ENCODE peak calls at places on chromosomes 2 and 18, in four cellular contexts. One of them, this sample, is unnamed.
A peak's percentile ranks its signal among the peaks of the same experiment; 100 is the strongest.

GRCh38 chr2:76985387-76986136 is 536.6 kb downstream of the LRRTM4 start:
- DNase-seq in GM23248: no peak
- DNase-seq in PC-9: no peak
- DNase-seq in A549: no peak
- DNase-seq in this sample: no peak

GRCh38 chr2:64730551-64731305 is 77.0 kb upstream of the SERTAD2 start:
- DNase-seq in PC-9: no peak
- DNase-seq in GM23248: peak; percentile 92
- DNase-seq in A549: no peak
- DNase-seq in this sample: peak; percentile 74

GRCh38 chr2:67641709-67642397 is 244.7 kb downstream of the ETAA1 start:
- DNase-seq in PC-9: no peak
- DNase-seq in A549: no peak
- DNase-seq in GM23248: no peak
- DNase-seq in this sample: peak; percentile 35

GRCh38 chr18:79371536-79372210 is 24.1 kb upstream of the NFATC1 start:
- DNase-seq in PC-9: no peak
- DNase-seq in GM23248: no peak
- DNase-seq in A549: no peak
- DNase-seq in this sample: no peak

GRCh38 chr2:215624423-215624829 is 188.6 kb upstream of the FN1 start:
- DNase-seq in GM23248: peak; percentile 92
- DNase-seq in A549: peak; percentile 56
- DNase-seq in PC-9: peak; percentile 71
- DNase-seq in this sample: peak; percentile 80

GRCh38 chr2:240602266-240603050 is 15.9 kb downstream of the CAPN10 start:
- DNase-seq in GM23248: no peak
- DNase-seq in PC-9: no peak
- DNase-seq in A549: no peak
- DNase-seq in this sample: no peak

GRCh38 chr18:78602430-78602829 is 377.2 kb upstream of the SALL3 start:
- DNase-seq in GM23248: no peak
- DNase-seq in A549: no peak
- DNase-seq in PC-9: no peak
- DNase-seq in this sample: no peak

GRCh38 chr2:76295762-76296161 is 585.0 kb upstream of the GCFC2 start:
- DNase-seq in A549: no peak
- DNase-seq in GM23248: no peak
- DNase-seq in PC-9: no peak
- DNase-seq in this sample: no peak

GRCh38 chr2:10501521-10501961 is 53.4 kb upstream of the ODC1 start:
- DNase-seq in PC-9: no peak
- DNase-seq in GM23248: no peak
- DNase-seq in A549: no peak
- DNase-seq in this sample: no peak

GRCh38 chr2:160680974-160681373 is 187.4 kb upstream of the RBMS1 start:
- DNase-seq in PC-9: no peak
- DNase-seq in A549: no peak
- DNase-seq in GM23248: no peak
- DNase-seq in this sample: no peak

GRCh38 chr2:236949089-236949935 is 136.4 kb upstream of the COPS8 start:
- DNase-seq in A549: no peak
- DNase-seq in PC-9: no peak
- DNase-seq in GM23248: no peak
- DNase-seq in this sample: no peak

GRCh38 chr18:45874501-45875184 is 49.2 kb downstream of the SIGLEC15 start:
- DNase-seq in A549: no peak
- DNase-seq in PC-9: no peak
- DNase-seq in GM23248: peak; percentile 31
- DNase-seq in this sample: peak; percentile 52

GRCh38 chr2:137886432-137886831 is 77.8 kb upstream of the HNMT start:
- DNase-seq in A549: peak; percentile 52
- DNase-seq in GM23248: no peak
- DNase-seq in PC-9: no peak
- DNase-seq in this sample: peak; percentile 35

GRCh38 chr2:113166187-113166645 is 7.6 kb upstream of the PSD4 start:
- DNase-seq in A549: no peak
- DNase-seq in GM23248: no peak
- DNase-seq in PC-9: no peak
- DNase-seq in this sample: no peak

GRCh38 chr18:58267493-58267892 is 223.5 kb downstream of the NEDD4L start:
- DNase-seq in A549: no peak
- DNase-seq in PC-9: no peak
- DNase-seq in GM23248: peak; percentile 79
- DNase-seq in this sample: peak; percentile 61

GRCh38 chr2:240451791-240452470 is 16.5 kb downstream of the GPC1 start:
- DNase-seq in PC-9: no peak
- DNase-seq in GM23248: no peak
- DNase-seq in A549: no peak
- DNase-seq in this sample: no peak

GRCh38 chr2:37676274-37676673 is 4.8 kb upstream of the CDC42EP3 start:
- DNase-seq in A549: peak; percentile 40
- DNase-seq in PC-9: peak; percentile 86
- DNase-seq in GM23248: peak; percentile 77
- DNase-seq in this sample: peak; percentile 80

GRCh38 chr2:134275058-134275862 is 21.4 kb downstream of the MGAT5 start:
- DNase-seq in PC-9: no peak
- DNase-seq in GM23248: no peak
- DNase-seq in A549: no peak
- DNase-seq in this sample: no peak

GRCh38 chr2:101596346-101596745 is 101.2 kb upstream of the MAP4K4 start:
- DNase-seq in PC-9: no peak
- DNase-seq in GM23248: no peak
- DNase-seq in A549: no peak
- DNase-seq in this sample: peak; percentile 85

GRCh38 chr2:134919360-134920210 is 963 bp downstream of the CCNT2 start:
- DNase-seq in GM23248: peak; percentile 67
- DNase-seq in PC-9: no peak
- DNase-seq in A549: peak; percentile 48
- DNase-seq in this sample: peak; percentile 28

GRCh38 chr18:518081-518480 is 17.6 kb upstream of the COLEC12 start:
- DNase-seq in A549: no peak
- DNase-seq in PC-9: no peak
- DNase-seq in GM23248: peak; percentile 21
- DNase-seq in this sample: no peak

GRCh38 chr2:175154670-175155082 is 13.3 kb downstream of the ATF2 start:
- DNase-seq in A549: peak; percentile 24
- DNase-seq in PC-9: peak; percentile 92
- DNase-seq in GM23248: peak; percentile 78
- DNase-seq in this sample: peak; percentile 64

GRCh38 chr18:33744032-33744697 is 166.1 kb downstream of the ASXL3 start:
- DNase-seq in PC-9: no peak
- DNase-seq in GM23248: no peak
- DNase-seq in A549: no peak
- DNase-seq in this sample: no peak

GRCh38 chr2:39725401-39725800 is 53.7 kb downstream of the THUMPD2 start:
- DNase-seq in PC-9: no peak
- DNase-seq in A549: no peak
- DNase-seq in GM23248: peak; percentile 54
- DNase-seq in this sample: peak; percentile 31

GRCh38 chr2:238761802-238762373 is 86.0 kb upstream of the TWIST2 start:
- DNase-seq in GM23248: peak; percentile 60
- DNase-seq in A549: no peak
- DNase-seq in PC-9: no peak
- DNase-seq in this sample: peak; percentile 25

GRCh38 chr2:190023860-190024259 is 38.7 kb downstream of the MSTN start:
- DNase-seq in A549: peak; percentile 53
- DNase-seq in PC-9: no peak
- DNase-seq in GM23248: peak; percentile 65
- DNase-seq in this sample: peak; percentile 45

GRCh38 chr2:42169869-42170465 is 814 bp downstream of the EML4 start:
- DNase-seq in GM23248: peak; percentile 39
- DNase-seq in A549: no peak
- DNase-seq in PC-9: no peak
- DNase-seq in this sample: no peak

GRCh38 chr18:57210711-57211411 is 64.0 kb downstream of the BOD1L2 start:
- DNase-seq in GM23248: no peak
- DNase-seq in PC-9: peak; percentile 79
- DNase-seq in A549: peak; percentile 30
- DNase-seq in this sample: no peak

DNA sequence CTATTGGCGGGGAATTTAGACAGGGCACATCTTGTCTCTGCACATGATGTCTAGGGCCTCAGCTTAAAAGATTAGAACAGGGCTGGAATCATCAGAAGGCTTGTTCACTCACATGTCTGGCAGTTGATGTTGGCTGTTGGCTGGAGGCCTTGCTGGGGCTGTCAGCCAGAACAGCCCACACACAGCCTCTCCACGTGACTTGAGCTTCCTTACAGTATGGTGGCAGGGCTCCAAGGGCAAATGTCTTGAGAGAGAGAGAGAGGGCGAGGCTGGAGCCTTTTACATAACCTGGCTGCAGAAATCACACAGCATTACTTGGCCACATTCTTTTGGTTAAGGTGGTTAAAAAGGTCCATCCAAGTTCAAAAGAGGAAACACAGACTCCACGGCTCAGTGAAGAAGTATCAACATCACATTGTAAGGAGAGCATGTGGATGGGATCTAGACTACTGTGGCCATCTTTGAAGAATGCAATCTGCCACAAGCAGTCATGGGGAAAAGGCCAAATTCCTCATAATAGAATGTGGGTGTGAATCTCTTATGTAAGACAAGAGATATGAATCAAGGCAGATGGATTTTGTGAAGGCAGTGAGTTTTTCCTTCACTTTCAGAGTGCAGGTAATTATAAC is 30.4 kb downstream of the SRSF7 start:
- DNase-seq in GM23248: peak; percentile 99
- DNase-seq in PC-9: peak; percentile 98
- DNase-seq in A549: peak; percentile 70
- DNase-seq in this sample: peak; percentile 98
- H3K4me2 ChIP-seq in GM23248: peak overlapping the region; percentile 48
- H3K4me2 ChIP-seq in PC-9: peak overlapping the region; percentile 13
- H3K4me2 ChIP-seq in A549: peak overlapping the region; percentile 4
- H3K4me2 ChIP-seq in this sample: peak overlapping the region; percentile 11

DNA sequence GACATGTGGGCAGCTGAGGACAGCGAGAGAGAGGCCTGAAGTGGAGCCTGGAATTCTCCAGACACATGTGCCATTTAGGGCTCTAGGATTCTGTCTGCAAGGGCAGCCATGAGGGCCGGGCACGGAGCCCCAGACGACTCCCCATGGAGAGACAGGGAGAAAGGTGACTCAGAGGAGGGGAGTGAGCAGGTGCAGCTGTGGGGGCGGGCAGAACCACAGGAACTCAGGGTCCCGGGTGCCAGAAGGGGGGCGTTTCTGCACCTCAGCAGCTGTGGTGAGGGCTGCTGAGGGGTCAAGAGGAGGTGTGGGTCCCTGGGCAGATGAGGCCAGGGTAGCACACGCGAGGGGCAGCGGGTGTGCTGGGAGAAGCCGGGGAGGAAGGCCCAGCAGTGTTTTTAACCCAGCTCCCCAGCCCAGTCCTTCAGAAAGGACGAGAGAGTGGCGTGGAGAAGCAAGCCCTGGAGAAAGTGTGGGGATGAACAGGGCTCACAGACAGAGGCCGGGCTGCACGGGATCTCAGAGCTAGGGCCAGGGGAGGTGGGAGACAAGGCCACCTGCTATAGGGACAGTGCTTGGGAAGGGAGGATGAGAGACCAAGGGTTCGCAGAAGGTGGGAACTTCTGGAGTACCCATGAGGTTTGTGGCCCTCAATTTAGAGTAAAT is 7.6 kb downstream of the GPR17 start:
- DNase-seq in GM23248: no peak
- DNase-seq in A549: no peak
- DNase-seq in PC-9: no peak
- DNase-seq in this sample: no peak
- H3K4me2 ChIP-seq in GM23248: no peak overlapping the region
- H3K4me2 ChIP-seq in A549: no peak overlapping the region
- H3K4me2 ChIP-seq in PC-9: no peak overlapping the region
- H3K4me2 ChIP-seq in this sample: no peak overlapping the region

GRCh38 chr2:109131777-109132176 is 2.8 kb downstream of the SH3RF3 start:
- DNase-seq in GM23248: no peak
- DNase-seq in A549: no peak
- DNase-seq in PC-9: no peak
- DNase-seq in this sample: no peak
- H3K4me2 ChIP-seq in GM23248: no peak overlapping the region
- H3K4me2 ChIP-seq in A549: no peak overlapping the region
- H3K4me2 ChIP-seq in PC-9: peak overlapping the region; percentile 74
- H3K4me2 ChIP-seq in this sample: no peak overlapping the region

GRCh38 chr2:140801311-140801710 is 1329.5 kb downstream of the LRP1B start:
- DNase-seq in GM23248: no peak
- DNase-seq in A549: no peak
- DNase-seq in PC-9: no peak
- DNase-seq in this sample: no peak

GRCh38 chr2:140791802-140792201 is 1339.0 kb downstream of the LRP1B start:
- DNase-seq in GM23248: no peak
- DNase-seq in A549: no peak
- DNase-seq in PC-9: no peak
- DNase-seq in this sample: peak; percentile 2

GRCh38 chr2:140797718-140798117 is 1333.1 kb downstream of the LRP1B start:
- DNase-seq in A549: no peak
- DNase-seq in GM23248: no peak
- DNase-seq in PC-9: no peak
- DNase-seq in this sample: no peak
- H3K4me2 ChIP-seq in A549: no peak overlapping the region
- H3K4me2 ChIP-seq in GM23248: no peak overlapping the region
- H3K4me2 ChIP-seq in PC-9: no peak overlapping the region
- H3K4me2 ChIP-seq in this sample: no peak overlapping the region

DNA sequence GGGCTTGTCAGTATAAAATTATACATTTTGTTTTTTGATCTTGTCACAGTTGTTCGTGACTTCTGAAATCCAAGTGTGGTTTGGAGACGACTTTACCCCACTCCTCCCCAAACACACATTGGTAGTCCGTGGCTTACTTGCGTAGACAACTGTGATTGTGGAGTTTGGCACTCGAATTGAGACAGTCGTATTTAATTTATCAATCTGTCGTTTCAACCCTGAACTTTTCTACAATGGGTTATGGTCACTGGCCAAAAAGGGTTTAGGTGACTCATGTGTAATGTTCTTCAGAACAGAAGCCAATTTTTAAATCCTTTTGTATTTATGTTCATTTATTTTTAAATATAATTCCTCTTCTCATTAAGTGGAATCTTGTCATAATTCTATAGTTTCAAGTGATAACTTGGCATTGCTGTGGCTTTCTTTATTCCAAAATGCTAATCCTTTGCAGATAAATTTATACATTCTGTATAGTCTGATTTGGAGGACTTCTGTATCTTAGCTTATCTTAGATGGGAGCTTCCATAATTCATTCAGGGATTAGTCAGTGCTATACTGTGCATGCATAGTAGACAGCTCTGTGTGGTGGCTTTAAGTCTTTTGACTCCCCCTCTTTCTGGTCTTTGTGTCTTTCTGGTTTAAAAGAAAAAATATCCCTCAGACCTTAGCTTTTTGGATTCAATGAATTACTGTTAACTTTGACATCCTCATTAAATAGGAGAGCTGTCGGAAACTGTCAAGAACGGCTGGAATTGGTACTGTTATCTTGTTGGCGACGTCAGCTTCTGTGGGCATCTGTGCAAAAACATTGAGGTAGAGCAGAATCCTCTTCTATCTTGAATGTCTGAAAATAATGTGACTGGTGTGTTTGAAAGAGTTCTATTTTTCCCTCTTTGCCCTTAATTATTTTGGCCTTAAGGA is 130.2 kb downstream of the SPTBN1 start:
- DNase-seq in PC-9: no peak
- DNase-seq in A549: no peak
- DNase-seq in GM23248: peak; percentile 40
- DNase-seq in this sample: no peak
- H3K4me2 ChIP-seq in PC-9: no peak overlapping the region
- H3K4me2 ChIP-seq in A549: peak overlapping the region; percentile 41
- H3K4me2 ChIP-seq in GM23248: peak overlapping the region; percentile 19
- H3K4me2 ChIP-seq in this sample: no peak overlapping the region